ENCODE peak calls at places on chromosomes 4 and X, in ten cellular contexts. U, X, Z, F, V, A, E, I, C and J are unnamed samples.

GRCh38 chr4:153314915-153315314 is 29.6 kb upstream of the MND1 start:
- DNase-seq in U (no peak), X (no peak), Z (no peak), F (no peak), V (no peak), A (no peak), E (no peak), I (no peak), C (no peak), J (no peak)

GRCh38 chrX:46325312-46325877 is 219.8 kb downstream of the ZNF674 start:
- DNase-seq in U (peak; percentile 57), X (peak; percentile 92), Z (no peak), F (no peak), V (peak; percentile 69), A (peak; percentile 11), E (no peak), I (no peak), C (peak; percentile 71), J (no peak)

GRCh38 chr4:158810487-158811215 is 41.8 kb downstream of the FNIP2 start:
- DNase-seq in U (peak; percentile 94), X (peak; percentile 87), Z (peak; percentile 87), F (no peak), V (peak; percentile 95), A (peak; percentile 28), E (no peak), I (no peak), C (peak; percentile 58), J (no peak)

GRCh38 chrX:51420610-51421009 is 75.8 kb downstream of the NUDT11 start:
- DNase-seq in U (peak; percentile 58), X (peak; percentile 8), Z (no peak), F (no peak), V (peak; percentile 13), A (peak; percentile 47), E (peak; percentile 13), I (no peak), C (no peak), J (peak; percentile 22)

GRCh38 chr4:73883306-73883705 is 14.1 kb downstream of the CXCL1 start:
- DNase-seq in U (peak; percentile 62), X (peak; percentile 66), Z (no peak), F (no peak), V (peak; percentile 25), A (no peak), E (no peak), I (no peak), C (no peak), J (no peak)

GRCh38 chr4:23384741-23385140 is 505.1 kb downstream of the PPARGC1A start:
- DNase-seq in U (peak; percentile 6), X (no peak), Z (no peak), F (no peak), V (no peak), A (no peak), E (no peak), I (no peak), C (no peak), J (no peak)

GRCh38 chr4:6920174-6920573 is 10.5 kb downstream of the TBC1D14 start:
- DNase-seq in U (no peak), X (no peak), Z (no peak), F (no peak), V (no peak), A (no peak), E (no peak), I (no peak), C (no peak), J (no peak)

GRCh38 chrX:153766098-153766817 is 2.2 kb downstream of the PLXNB3 start:
- DNase-seq in U (peak; percentile 74), X (peak; percentile 65), Z (peak; percentile 79), F (no peak), V (peak; percentile 58), A (peak; percentile 60), E (peak; percentile 86), I (no peak), C (no peak), J (peak; percentile 68)

GRCh38 chr4:16659120-16659519 is 239.3 kb downstream of the LDB2 start:
- DNase-seq in U (no peak), X (no peak), Z (no peak), F (no peak), V (no peak), A (no peak), E (no peak), I (no peak), C (no peak), J (no peak)

GRCh38 chr4:2837110-2837903 is 6.3 kb upstream of the ADD1 start:
- DNase-seq in U (no peak), X (no peak), Z (peak; percentile 72), F (no peak), V (no peak), A (no peak), E (no peak), I (no peak), C (no peak), J (no peak)

GRCh38 chrX:74372272-74372671 is 49.0 kb upstream of the SLC16A2 start:
- DNase-seq in U (no peak), X (peak; percentile 33), Z (no peak), F (no peak), V (no peak), A (no peak), E (no peak), I (no peak), C (no peak), J (no peak)

GRCh38 chr4:177077572-177077971 is 232.1 kb upstream of the NEIL3 start:
- DNase-seq in U (no peak), X (no peak), Z (no peak), F (no peak), V (peak; percentile 4), A (no peak), E (no peak), I (no peak), C (no peak), J (no peak)

GRCh38 chrX:134520860-134521390 is 61.0 kb downstream of the HPRT1 start:
- DNase-seq in U (peak; percentile 80), X (peak; percentile 50), Z (no peak), F (no peak), V (peak; percentile 78), A (peak; percentile 79), E (peak; percentile 39), I (no peak), C (peak; percentile 55), J (peak; percentile 43)

GRCh38 chrX:13994681-13995080 is 35.0 kb downstream of the GEMIN8 start:
- DNase-seq in U (no peak), X (peak; percentile 86), Z (no peak), F (no peak), V (no peak), A (no peak), E (no peak), I (no peak), C (no peak), J (no peak)

GRCh38 chrX:130109429-130110378 is 593 bp downstream of the ELF4 start:
- DNase-seq in U (no peak), X (no peak), Z (peak; percentile 79), F (no peak), V (no peak), A (no peak), E (peak; percentile 38), I (no peak), C (no peak), J (no peak)

GRCh38 chr4:119570401-119570800 is 58.2 kb downstream of the PDE5A start:
- DNase-seq in U (no peak), X (no peak), Z (no peak), F (no peak), V (no peak), A (peak; percentile 74), E (no peak), I (no peak), C (no peak), J (no peak)

GRCh38 chr4:185741795-185742194 is 70.2 kb downstream of the SORBS2 start:
- DNase-seq in U (no peak), X (no peak), Z (no peak), F (no peak), V (no peak), A (no peak), E (no peak), I (no peak), C (no peak), J (no peak)

GRCh38 chrX:10617964-10618342 is 2.4 kb downstream of the MID1 start:
- DNase-seq in U (no peak), X (peak; percentile 67), Z (no peak), F (no peak), V (peak; percentile 52), A (peak; percentile 79), E (no peak), I (no peak), C (no peak), J (peak; percentile 15)

DNA sequence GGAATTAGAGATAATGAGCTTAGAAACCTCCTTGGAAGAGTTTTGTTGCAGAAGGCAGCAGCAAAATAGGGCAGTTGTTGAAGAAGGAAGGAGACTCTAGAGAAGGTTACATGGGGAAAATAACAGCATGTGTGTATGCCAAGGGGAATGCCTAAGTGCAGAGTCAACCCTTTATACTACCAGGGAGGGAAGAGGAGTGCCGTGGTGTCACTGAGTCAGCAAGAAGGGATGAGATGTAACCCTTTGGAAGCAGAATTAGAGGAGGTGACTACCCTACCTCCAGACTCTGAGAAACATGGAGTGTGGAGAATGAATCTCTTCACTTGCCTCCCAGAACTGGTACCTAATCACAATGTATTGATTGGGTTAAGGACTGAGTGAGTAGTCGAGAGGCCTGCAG is 6.7 kb upstream of the GABRE start:
- DNase-seq in U (no peak), X (peak; percentile 79), Z (no peak), F (no peak), V (no peak), A (no peak), E (no peak), I (no peak), C (no peak), J (no peak)
- H3K4me1 ChIP-seq in U (no peaks in the 10 kb centered on the region), X (peaks cover 54% of the 10 kb centered on the region), Z (no peaks in the 10 kb centered on the region), F (no peaks in the 10 kb centered on the region), V (peaks cover 42% of the 10 kb centered on the region), A (no peaks in the 10 kb centered on the region), E (peaks cover 6% of the 10 kb centered on the region), I (no peaks in the 10 kb centered on the region), C (peaks cover 1% of the 10 kb centered on the region), J (no peaks in the 10 kb centered on the region)

DNA sequence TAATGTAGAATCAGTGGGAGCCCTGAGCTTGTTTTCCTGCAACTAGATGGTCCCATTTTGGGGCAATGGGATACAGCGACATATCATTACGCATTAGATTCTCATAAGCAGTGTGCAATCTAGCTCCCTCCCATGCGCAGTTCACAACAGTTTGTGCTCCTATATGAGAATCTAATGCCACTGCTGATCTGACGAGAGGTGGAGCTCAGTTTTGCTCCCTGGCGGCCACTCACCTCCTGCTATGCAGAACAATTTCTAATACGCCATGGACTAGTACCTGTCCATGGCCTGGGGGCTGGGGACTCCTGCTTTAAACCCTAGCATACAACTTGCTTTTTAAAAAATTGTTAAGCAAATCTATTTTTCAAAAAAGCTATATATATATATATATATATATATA is 5.8 kb downstream of the ZXDA start:
- DNase-seq in U (no peak), X (no peak), Z (no peak), F (no peak), V (no peak), A (no peak), E (no peak), I (no peak), C (no peak), J (no peak)
- H3K9me3 ChIP-seq in U (no peaks in the 10 kb centered on the region), X (no peaks in the 10 kb centered on the region), Z (no peaks in the 10 kb centered on the region), F (no peaks in the 10 kb centered on the region), V (no peaks in the 10 kb centered on the region), A (no peaks in the 10 kb centered on the region), E (no peaks in the 10 kb centered on the region), I (no peaks in the 10 kb centered on the region), C (no peaks in the 10 kb centered on the region), J (no peaks in the 10 kb centered on the region)

GRCh38 chrX:17497193-17497592 is 122.2 kb downstream of the NHS start:
- DNase-seq in U (no peak), X (peak; percentile 12), Z (no peak), F (no peak), V (no peak), A (no peak), E (no peak), I (no peak), C (no peak), J (no peak)
- H3K4me1 ChIP-seq in U (no peaks in the 10 kb centered on the region), X (peaks cover 8% of the 10 kb centered on the region), Z (peaks cover 4% of the 10 kb centered on the region), F (no peaks in the 10 kb centered on the region), V (no peaks in the 10 kb centered on the region), A (no peaks in the 10 kb centered on the region), E (no peaks in the 10 kb centered on the region), I (peaks cover 4% of the 10 kb centered on the region), C (peaks cover 5% of the 10 kb centered on the region), J (no peaks in the 10 kb centered on the region)

GRCh38 chr4:95929448-95930064 is 89.7 kb downstream of the PDHA2 start:
- DNase-seq in U (peak; percentile 0), X (no peak), Z (no peak), F (no peak), V (no peak), A (peak; percentile 26), E (no peak), I (no peak), C (no peak), J (no peak)
- H3K9me3 ChIP-seq in U (no peaks in the 10 kb centered on the region), X (peaks cover 10% of the 10 kb centered on the region), Z (peaks cover 2% of the 10 kb centered on the region), F (no peaks in the 10 kb centered on the region), V (no peaks in the 10 kb centered on the region), A (peaks cover 6% of the 10 kb centered on the region), E (no peaks in the 10 kb centered on the region), I (peaks cover 9% of the 10 kb centered on the region), C (peaks cover 12% of the 10 kb centered on the region), J (peaks cover 4% of the 10 kb centered on the region)